ENCODE peak calls at places on chromosomes 16 and 17, in four cellular contexts. P is CD8-positive, alpha-beta T cell; A is thyroid gland; D is heart right ventricle. G is an unnamed sample. For H3K4me1, the result is how much of the 10 kb centered on the place peaks cover.

GRCh38 chr17:38789185-38789584 is 10.2 kb downstream of the PIP4K2B start:
- DNase-seq in P (no peak), A (no peak), D (no peak), G (no peak)

GRCh38 chr16:12819126-12820117 is 15.7 kb upstream of the CPPED1 start:
- DNase-seq in P (peak), A (peak), D (peak), G (peak)

GRCh38 chr16:71840052-71840451 is 5.7 kb upstream of the ATXN1L start:
- DNase-seq in P (no peak), A (no peak), D (no peak), G (no peak)

GRCh38 chr16:67264866-67265265 is 14.5 kb upstream of the PLEKHG4 start:
- DNase-seq in P (no peak), A (no peak), D (no peak), G (no peak)

GRCh38 chr17:19940722-19941464 is 36.7 kb downstream of the AKAP10 start:
- DNase-seq in P (no peak), A (no peak), D (no peak), G (no peak)

GRCh38 chr16:71894229-71894920 is 956 bp upstream of the IST1 start:
- DNase-seq in P (peak), A (peak), D (no peak), G (peak)

GRCh38 chr16:7835032-7835431 is 502.4 kb downstream of the RBFOX1 start:
- DNase-seq in P (no peak), A (no peak), D (no peak), G (no peak)

GRCh38 chr17:43846963-43847369 is at the start of gene CD300LG:
- DNase-seq in P (no peak), A (no peak), D (peak), G (no peak)

GRCh38 chr17:68357886-68358285 is 66.6 kb downstream of the ARSG start:
- DNase-seq in P (no peak), A (peak), D (no peak), G (no peak)

GRCh38 chr16:505479-506245 is 21.9 kb upstream of the CAPN15 start:
- DNase-seq in P (no peak), A (no peak), D (no peak), G (no peak)

GRCh38 chr17:2415081-2415480 is 14.2 kb upstream of the MNT start:
- DNase-seq in P (no peak), A (no peak), D (no peak), G (no peak)

GRCh38 chr17:77285594-77286390 is 145.0 kb downstream of the SEC14L1 start:
- DNase-seq in P (no peak), A (peak), D (peak), G (peak)

GRCh38 chr17:33115351-33115750 is 123.7 kb downstream of the SPACA3 start:
- DNase-seq in P (no peak), A (no peak), D (no peak), G (no peak)

GRCh38 chr16:85465328-85466307 is 147.5 kb upstream of the GSE1 start:
- DNase-seq in P (no peak), A (peak), D (peak), G (peak)

GRCh38 chr17:20184977-20185619 is 175.9 kb downstream of the SPECC1 start:
- DNase-seq in P (no peak), A (no peak), D (no peak), G (no peak)

GRCh38 chr16:27769561-27770222 is 219.7 kb downstream of the KATNIP start:
- DNase-seq in P (no peak), A (peak), D (no peak), G (no peak)

GRCh38 chr17:45428050-45428953 is 4.4 kb downstream of the ARHGAP27 start:
- DNase-seq in P (peak), A (peak), D (peak), G (peak)

GRCh38 chr16:82302007-82302733 is 132.1 kb upstream of the MPHOSPH6 start:
- DNase-seq in P (no peak), A (no peak), D (peak), G (peak)

GRCh38 chr16:17491140-17491662 is 20.4 kb upstream of the XYLT1 start:
- DNase-seq in P (no peak), A (no peak), D (no peak), G (no peak)

GRCh38 chr16:88308441-88309173 is 74.2 kb upstream of the ZNF469 start:
- DNase-seq in P (no peak), A (no peak), D (no peak), G (peak)

GRCh38 chr16:57051696-57052228 is 40.6 kb upstream of the CPNE2 start:
- DNase-seq in P (no peak), A (no peak), D (no peak), G (no peak)

GRCh38 chr16:81586421-81586820 is 141.8 kb downstream of the CMIP start:
- DNase-seq in P (no peak), A (no peak), D (no peak), G (no peak)

GRCh38 chr17:34177642-34178041 is 77.4 kb upstream of the CCL2 start:
- DNase-seq in P (no peak), A (no peak), D (no peak), G (no peak)

GRCh38 chr17:35790826-35791225 is 4.6 kb downstream of the MMP28 start:
- DNase-seq in P (no peak), A (no peak), D (no peak), G (no peak)

GRCh38 chr17:46811978-46812583 is 6.4 kb downstream of the WNT3 start:
- DNase-seq in P (no peak), A (no peak), D (no peak), G (no peak)

GRCh38 chr17:59149051-59149450 is 5.9 kb downstream of the SKA2 start:
- DNase-seq in P (no peak), A (no peak), D (no peak), G (no peak)

GRCh38 chr16:83002351-83003334 is 375.9 kb downstream of the CDH13 start:
- DNase-seq in P (no peak), A (no peak), D (no peak), G (no peak)

GRCh38 chr17:7081341-7082062 is 1.5 kb upstream of the CLEC10A start:
- DNase-seq in P (peak), A (no peak), D (no peak), G (no peak)

GRCh38 chr17:72359274-72359673 is 238.5 kb downstream of the SOX9 start:
- DNase-seq in P (no peak), A (no peak), D (no peak), G (no peak)

GRCh38 chr17:37813753-37814152 is 68.9 kb upstream of the HNF1B start:
- DNase-seq in P (no peak), A (no peak), D (no peak), G (no peak)

GRCh38 chr16:89155184-89155679 is 16.3 kb upstream of the CDH15 start:
- DNase-seq in P (no peak), A (peak), D (peak), G (peak)

GRCh38 chr17:5513610-5514009 is 27.2 kb downstream of the MIS12 start:
- DNase-seq in P (no peak), A (no peak), D (no peak), G (no peak)

GRCh38 chr17:6467567-6467966 is 23.3 kb downstream of the PIMREG start:
- DNase-seq in P (no peak), A (no peak), D (no peak), G (no peak)

GRCh38 chr17:10251212-10251948 is 53.0 kb upstream of the GAS7 start:
- DNase-seq in P (no peak), A (no peak), D (no peak), G (no peak)

GRCh38 chr16:66130296-66130910 is 236.1 kb upstream of the CDH5 start:
- DNase-seq in P (no peak), A (no peak), D (no peak), G (no peak)

GRCh38 chr16:9665851-9666271 is 516.4 kb downstream of the GRIN2A start:
- DNase-seq in P (no peak), A (no peak), D (no peak), G (no peak)

GRCh38 chr17:5838661-5839300 is 231.4 kb upstream of the WSCD1 start:
- DNase-seq in P (no peak), A (no peak), D (no peak), G (no peak)

GRCh38 chr17:55757659-55758058 is 6.8 kb downstream of the PCTP start:
- DNase-seq in P (no peak), A (no peak), D (no peak), G (no peak)

GRCh38 chr16:53372942-53373871 is 61.1 kb upstream of the RBL2 start:
- DNase-seq in P (peak), A (peak), D (no peak), G (no peak)

GRCh38 chr16:80309178-80309577 is 231.6 kb upstream of the DYNLRB2 start:
- DNase-seq in P (no peak), A (no peak), D (no peak), G (no peak)
- H3K27ac ChIP-seq in P (no peak), A (no peak), D (no peak), G (no peak)

GRCh38 chr16:50953266-50953665 is 197.8 kb downstream of the SALL1 start:
- DNase-seq in P (no peak), A (no peak), D (no peak), G (no peak)

GRCh38 chr16:50954469-50954868 is 196.6 kb downstream of the SALL1 start:
- DNase-seq in P (no peak), A (no peak), D (no peak), G (no peak)

GRCh38 chr16:50955311-50955710 is 195.8 kb downstream of the SALL1 start:
- DNase-seq in P (no peak), A (no peak), D (no peak), G (no peak)

GRCh38 chr16:50960517-50961202 is 190.4 kb downstream of the SALL1 start:
- DNase-seq in P (no peak), A (no peak), D (peak), G (peak)

GRCh38 chr16:50956637-50957036 is 194.4 kb downstream of the SALL1 start:
- DNase-seq in P (no peak), A (no peak), D (no peak), G (no peak)
- H3K4me1 ChIP-seq in P (under half), A (under half), D (under half), G (under half)

GRCh38 chr17:28842282-28843012 is at the start of gene FAM222B:
- DNase-seq in P (peak), A (peak), D (peak), G (peak)
- H3K27ac ChIP-seq in P (peak), A (peak), D (peak), G (peak)

DNA sequence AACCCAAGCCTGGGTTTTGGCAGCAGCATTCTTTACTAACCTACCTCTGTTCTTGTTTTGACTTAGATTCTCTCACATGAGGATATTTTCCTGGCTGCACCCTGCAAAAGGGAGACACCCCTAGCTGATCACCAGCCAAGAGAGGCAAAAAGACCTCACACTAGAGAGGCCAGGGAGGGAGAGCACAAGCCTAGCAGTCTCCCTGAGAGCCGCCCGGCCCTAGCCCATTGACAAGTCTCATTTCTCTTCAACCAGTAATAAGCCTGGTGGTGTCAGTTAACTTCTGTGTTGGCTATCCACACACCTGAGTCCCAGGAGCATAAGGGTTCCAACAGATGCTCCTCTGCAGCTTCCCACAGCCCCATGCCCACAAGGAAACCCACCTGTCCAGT is 18.5 kb upstream of the SREBF1 start:
- DNase-seq in P (no peak), A (no peak), D (no peak), G (no peak)
- H3K4me1 ChIP-seq in P (half or more), A (half or more), D (half or more), G (half or more)

GRCh38 chr17:73491648-73492047 is 152.6 kb downstream of the SDK2 start:
- DNase-seq in P (no peak), A (no peak), D (no peak), G (no peak)
- H3K27ac ChIP-seq in P (no peak), A (no peak), D (no peak), G (no peak)

GRCh38 chr17:62653831-62654829 is 26.7 kb downstream of the MRC2 start:
- DNase-seq in P (no peak), A (no peak), D (peak), G (peak)
- H3K4me1 ChIP-seq in P (under half), A (under half), D (under half), G (under half)

DNA sequence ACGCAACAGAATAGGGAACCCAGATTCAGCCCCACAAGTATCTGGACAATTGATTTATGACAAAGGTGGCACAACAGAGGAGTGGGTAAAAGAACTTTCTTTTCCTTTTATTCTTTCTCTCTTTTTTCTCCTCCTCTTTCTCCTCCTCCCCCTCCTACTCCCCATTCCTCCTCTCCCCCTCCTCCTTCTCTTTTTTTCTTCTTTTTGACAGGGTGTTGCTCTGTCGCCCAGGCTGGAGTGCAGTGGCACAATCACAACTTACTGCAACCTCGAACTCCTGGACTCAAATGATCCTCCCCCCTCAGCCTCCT is 16.1 kb downstream of the GNGT2 start:
- DNase-seq in P (no peak), A (no peak), D (no peak), G (no peak)
- H3K27ac ChIP-seq in P (no peak), A (peak), D (no peak), G (no peak)

DNA sequence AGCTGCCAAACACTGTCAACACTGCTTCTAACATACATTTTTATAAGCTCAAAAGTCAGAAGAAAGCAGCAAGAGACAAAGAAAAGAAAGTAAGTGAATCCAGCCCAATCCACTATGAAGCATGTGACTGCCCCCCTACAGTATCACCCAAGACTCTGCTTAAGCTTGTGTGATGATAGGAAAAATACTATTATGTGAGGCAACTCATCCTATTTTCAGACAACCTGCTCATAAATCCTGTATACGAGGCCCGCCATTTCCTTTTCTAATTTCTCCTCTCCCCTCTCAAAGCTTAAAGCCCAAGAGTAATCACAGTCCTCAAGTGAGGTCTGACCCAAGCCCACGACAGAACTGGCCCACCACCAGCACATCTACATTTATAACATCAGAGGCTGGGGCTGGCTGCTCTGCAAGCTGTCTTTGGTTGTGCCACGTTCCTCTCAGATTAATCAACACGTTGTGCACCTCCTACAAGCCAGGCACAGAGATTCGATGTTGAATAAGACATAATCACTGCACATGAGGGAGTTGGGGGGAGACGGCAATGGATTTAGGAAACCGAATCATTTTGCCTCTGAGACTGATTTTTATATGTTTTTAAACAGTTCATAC is 16.2 kb downstream of the USP31 start:
- DNase-seq in P (no peak), A (no peak), D (peak), G (peak)
- H3K4me1 ChIP-seq in P (under half), A (under half), D (half or more), G (half or more)